ENCODE peak calls at places on chromosomes 12 and 14, in four cellular contexts. One of them, this sample, is unnamed.

GRCh38 chr12:66549050-66549389 is 129.9 kb downstream of the GRIP1 start:
- DNase-seq in dermis blood vessel endothelial cell: no peak
- DNase-seq in cardiac fibroblast: no peak
- DNase-seq in NAMALWA: no peak
- DNase-seq in this sample: no peak

GRCh38 chr14:65190312-65190711 is 88.0 kb upstream of the MAX start:
- DNase-seq in dermis blood vessel endothelial cell: no peak
- DNase-seq in cardiac fibroblast: no peak
- DNase-seq in NAMALWA: no peak
- DNase-seq in this sample: no peak

GRCh38 chr14:71324767-71325272 is 417.6 kb downstream of the PCNX1 start:
- DNase-seq in cardiac fibroblast: peak
- DNase-seq in dermis blood vessel endothelial cell: no peak
- DNase-seq in NAMALWA: no peak
- DNase-seq in this sample: no peak

GRCh38 chr12:50039151-50039835 is 14.0 kb upstream of the RACGAP1 start:
- DNase-seq in cardiac fibroblast: peak
- DNase-seq in dermis blood vessel endothelial cell: peak
- DNase-seq in NAMALWA: peak
- DNase-seq in this sample: peak

GRCh38 chr12:90335561-90335960 is 619.4 kb downstream of the CCER1 start:
- DNase-seq in cardiac fibroblast: peak
- DNase-seq in dermis blood vessel endothelial cell: no peak
- DNase-seq in NAMALWA: no peak
- DNase-seq in this sample: no peak

GRCh38 chr12:115885040-115885439 is 392.5 kb downstream of the MED13L start:
- DNase-seq in cardiac fibroblast: no peak
- DNase-seq in dermis blood vessel endothelial cell: no peak
- DNase-seq in NAMALWA: no peak
- DNase-seq in this sample: no peak

GRCh38 chr12:92312463-92312970 is 166.9 kb upstream of the BTG1 start:
- DNase-seq in NAMALWA: no peak
- DNase-seq in dermis blood vessel endothelial cell: no peak
- DNase-seq in cardiac fibroblast: no peak
- DNase-seq in this sample: no peak

GRCh38 chr12:28191018-28191595 is 851 bp downstream of the CCDC91 start:
- DNase-seq in dermis blood vessel endothelial cell: no peak
- DNase-seq in cardiac fibroblast: no peak
- DNase-seq in NAMALWA: no peak
- DNase-seq in this sample: no peak

GRCh38 chr12:92506460-92506859 is 196.3 kb upstream of the PLEKHG7 start:
- DNase-seq in dermis blood vessel endothelial cell: peak
- DNase-seq in cardiac fibroblast: peak
- DNase-seq in NAMALWA: no peak
- DNase-seq in this sample: peak

GRCh38 chr12:43761535-43761934 is 2.8 kb downstream of the IRAK4 start:
- DNase-seq in dermis blood vessel endothelial cell: no peak
- DNase-seq in NAMALWA: no peak
- DNase-seq in cardiac fibroblast: no peak
- DNase-seq in this sample: no peak

GRCh38 chr12:80064269-80064668 is 35.1 kb upstream of the OTOGL start:
- DNase-seq in NAMALWA: no peak
- DNase-seq in dermis blood vessel endothelial cell: no peak
- DNase-seq in cardiac fibroblast: peak
- DNase-seq in this sample: no peak

GRCh38 chr14:79320561-79320960 is 890.7 kb downstream of the DIO2 start:
- DNase-seq in cardiac fibroblast: no peak
- DNase-seq in NAMALWA: no peak
- DNase-seq in dermis blood vessel endothelial cell: no peak
- DNase-seq in this sample: no peak

GRCh38 chr14:34665785-34666425 is 36.0 kb upstream of the SNX6 start:
- DNase-seq in NAMALWA: peak
- DNase-seq in dermis blood vessel endothelial cell: peak
- DNase-seq in cardiac fibroblast: peak
- DNase-seq in this sample: peak

GRCh38 chr14:53942970-53943750 is 13.5 kb downstream of the BMP4 start:
- DNase-seq in dermis blood vessel endothelial cell: no peak
- DNase-seq in NAMALWA: no peak
- DNase-seq in cardiac fibroblast: no peak
- DNase-seq in this sample: no peak

This sample was measured in lung microvascular endothelial cell.